ENCODE peak calls at places on chromosome 1, in seven cellular contexts. D is neural progenitor cell, N is SK-N-SH, T is lower lobe of right lung, E is pancreas, Y is left ventricle myocardium inferior, V is fibroblast of lung. O is an unnamed sample.

GRCh38 chr1:37930246-37931142 is 16.4 kb downstream of the INPP5B start:
- DNase-seq in N (no peak), T (peak; percentile 73), D (no peak), E (no peak), Y (peak; percentile 34), V (no peak), O (peak; percentile 77)

GRCh38 chr1:67429011-67429527 is 1.1 kb downstream of the SERBP1 start:
- DNase-seq in N (peak; percentile 32), Y (no peak), E (no peak), D (peak; percentile 24), V (peak; percentile 21), T (no peak), O (peak; percentile 15)

GRCh38 chr1:24871306-24871901 is 58.7 kb downstream of the RUNX3 start:
- DNase-seq in T (no peak), E (no peak), V (no peak), N (no peak), D (no peak), Y (no peak), O (no peak)

GRCh38 chr1:12620142-12620865 is 2.3 kb upstream of the DHRS3 start:
- DNase-seq in V (no peak), E (no peak), T (no peak), N (no peak), D (no peak), Y (no peak), O (no peak)

GRCh38 chr1:24914226-24915069 is 15.6 kb downstream of the RUNX3 start:
- DNase-seq in E (no peak), D (no peak), Y (no peak), T (no peak), V (peak; percentile 37), N (peak; percentile 89), O (no peak)

GRCh38 chr1:247102381-247102780 is 1.8 kb downstream of the ZNF669 start:
- DNase-seq in N (no peak), D (no peak), T (no peak), Y (no peak), V (peak; percentile 58), E (no peak), O (no peak)

GRCh38 chr1:41392528-41392924 is 31.3 kb downstream of the FOXO6 start:
- DNase-seq in N (no peak), D (no peak), V (no peak), T (no peak), E (no peak), Y (no peak), O (no peak)

GRCh38 chr1:228280106-228280901 is 72.5 kb downstream of the OBSCN start:
- DNase-seq in Y (no peak), N (no peak), E (no peak), V (no peak), D (no peak), T (peak; percentile 42), O (no peak)

GRCh38 chr1:153752072-153752471 is 23.1 kb upstream of the SLC27A3 start:
- DNase-seq in Y (no peak), E (no peak), V (no peak), T (no peak), D (no peak), N (no peak), O (no peak)

GRCh38 chr1:168535536-168535935 is 8.3 kb downstream of the XCL2 start:
- DNase-seq in E (no peak), D (no peak), Y (no peak), N (no peak), V (no peak), T (no peak), O (no peak)

GRCh38 chr1:228401782-228402637 is 4.6 kb downstream of the TRIM11 start:
- DNase-seq in T (no peak), E (no peak), N (no peak), Y (no peak), V (no peak), D (no peak), O (no peak)

GRCh38 chr1:217910205-217910604 is 279.1 kb downstream of the SPATA17 start:
- DNase-seq in V (no peak), D (no peak), Y (no peak), T (no peak), N (no peak), E (no peak), O (no peak)

GRCh38 chr1:237709355-237709754 is 181.4 kb downstream of the ZP4 start:
- DNase-seq in E (no peak), N (no peak), D (no peak), T (no peak), Y (no peak), V (no peak), O (no peak)

GRCh38 chr1:32028746-32029145 is 15.1 kb downstream of the KHDRBS1 start:
- DNase-seq in T (no peak), V (no peak), N (no peak), D (no peak), Y (no peak), E (no peak), O (no peak)

GRCh38 chr1:32020338-32020737 is 6.7 kb downstream of the KHDRBS1 start:
- DNase-seq in V (peak; percentile 24), E (no peak), T (no peak), D (no peak), N (no peak), Y (no peak), O (no peak)

GRCh38 chr1:32023351-32023750 is 9.7 kb downstream of the KHDRBS1 start:
- DNase-seq in V (no peak), E (no peak), T (no peak), Y (no peak), D (no peak), N (no peak), O (no peak)

DNA sequence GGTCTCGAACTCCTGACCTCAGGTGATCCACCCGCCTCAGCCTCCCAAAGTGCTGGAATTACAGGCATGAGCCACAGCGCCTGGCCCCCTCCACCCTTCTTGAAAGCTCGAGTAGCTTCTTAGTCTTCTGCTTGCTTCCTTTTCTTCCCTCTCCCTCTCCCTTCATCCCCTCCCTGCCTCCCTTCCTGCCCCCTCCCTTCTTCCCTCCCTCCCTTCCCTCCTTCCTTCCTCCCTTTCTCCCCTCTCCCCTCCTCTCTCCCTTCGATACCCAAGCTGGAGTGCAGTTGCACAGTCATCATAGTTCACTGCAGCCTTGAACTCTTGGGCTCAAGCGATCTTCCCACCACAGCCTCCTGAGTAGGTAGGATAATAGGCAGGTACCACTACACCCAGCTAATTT is 11.8 kb downstream of the KHDRBS1 start:
- DNase-seq in N (no peak), Y (no peak), T (no peak), V (no peak), E (no peak), D (no peak), O (no peak)
- H3K36me3 ChIP-seq in N (peaks cover 72% of the 10 kb centered on the region), Y (peaks cover 8% of the 10 kb centered on the region), T (peaks cover 34% of the 10 kb centered on the region), V (no peaks in the 10 kb centered on the region), E (no peaks in the 10 kb centered on the region), D (peaks cover 9% of the 10 kb centered on the region), O (no peaks in the 10 kb centered on the region)

DNA sequence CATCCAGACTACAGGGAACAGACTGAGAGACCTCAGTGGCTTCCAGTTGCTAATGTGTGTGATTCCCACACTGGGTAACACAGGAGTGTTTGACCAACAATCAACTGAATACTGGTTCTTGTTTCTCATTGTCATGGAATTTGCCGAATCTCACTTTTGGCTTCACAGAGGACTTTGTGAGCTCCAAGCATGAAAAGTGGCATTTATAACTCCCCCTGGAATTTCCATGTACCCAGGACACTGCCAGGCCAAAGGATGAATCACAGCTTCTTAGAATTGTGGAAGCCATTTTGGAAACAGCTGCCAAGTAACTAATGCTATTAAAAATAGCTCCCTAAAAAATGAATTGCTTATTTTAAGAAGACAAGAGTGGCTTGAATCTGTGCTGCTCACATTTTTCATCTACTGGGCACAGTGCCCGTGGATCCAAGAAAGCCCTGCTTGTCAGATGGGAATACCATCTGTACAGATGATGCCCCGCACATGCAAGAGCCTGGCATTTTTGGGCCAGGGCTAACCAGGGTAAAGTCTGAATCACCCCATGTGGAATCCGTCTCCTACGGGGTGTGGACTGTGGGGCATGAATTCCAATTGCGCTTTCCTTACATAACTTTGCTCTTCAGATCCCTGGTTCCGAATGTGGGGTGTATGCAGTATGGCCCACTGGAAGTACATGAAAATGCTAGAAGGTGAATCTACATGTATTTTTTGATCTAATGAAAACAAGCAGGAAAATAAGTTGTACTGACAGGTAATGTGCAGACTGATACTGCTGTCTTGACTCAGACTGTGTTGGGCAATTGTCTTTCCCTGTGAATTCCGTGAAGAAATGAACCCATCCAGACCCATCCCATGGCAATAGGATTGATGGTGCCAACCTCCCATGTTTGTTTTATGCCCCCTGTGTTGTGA is 487.3 kb downstream of the SIPA1L2 start:
- DNase-seq in D (no peak), T (no peak), E (no peak), N (peak; percentile 6), Y (no peak), V (peak; percentile 86), O (peak; percentile 6)
- H3K27ac ChIP-seq in D (no peak overlapping the region), T (no peak overlapping the region), E (no peak overlapping the region), N (peak overlapping the region; percentile 88), Y (peak overlapping the region; percentile 23), V (no peak overlapping the region), O (peak overlapping the region; percentile 51)

GRCh38 chr1:156493749-156494148 is 6.8 kb downstream of the MEF2D start:
- DNase-seq in V (no peak), E (no peak), D (no peak), N (no peak), T (no peak), Y (no peak), O (no peak)

GRCh38 chr1:156492591-156493080 is 7.9 kb downstream of the MEF2D start:
- DNase-seq in Y (peak; percentile 61), T (peak; percentile 64), D (no peak), V (no peak), N (no peak), E (no peak), O (peak; percentile 54)

GRCh38 chr1:156492013-156492590 is 8.5 kb downstream of the MEF2D start:
- DNase-seq in E (no peak), Y (no peak), D (no peak), T (no peak), V (no peak), N (no peak), O (no peak)

GRCh38 chr1:156494309-156494895 is 6.2 kb downstream of the MEF2D start:
- DNase-seq in E (no peak), D (no peak), T (no peak), Y (no peak), V (no peak), N (no peak), O (no peak)

GRCh38 chr1:156493154-156493631 is 7.4 kb downstream of the MEF2D start:
- DNase-seq in N (no peak), V (no peak), Y (no peak), E (peak; percentile 80), T (no peak), D (peak; percentile 55), O (peak; percentile 96)
- H3K36me3 ChIP-seq in N (peaks cover 6% of the 10 kb centered on the region), V (peaks cover 4% of the 10 kb centered on the region), Y (no peaks in the 10 kb centered on the region), E (no peaks in the 10 kb centered on the region), T (peaks cover 22% of the 10 kb centered on the region), D (no peaks in the 10 kb centered on the region), O (no peaks in the 10 kb centered on the region)

GRCh38 chr1:100895540-100896480 is at the start of gene SLC30A7:
- DNase-seq in N (peak; percentile 93), E (peak; percentile 95), V (peak; percentile 86), D (peak; percentile 89), Y (peak; percentile 96), T (peak; percentile 97), O (peak; percentile 96)

GRCh38 chr1:100892554-100892953 is 2.1 kb downstream of the EXTL2 start:
- DNase-seq in E (no peak), D (no peak), V (no peak), Y (no peak), T (no peak), N (no peak), O (no peak)

GRCh38 chr1:100894622-100895539 is at the start of gene EXTL2:
- DNase-seq in V (peak; percentile 70), T (peak; percentile 91), N (peak; percentile 81), D (peak; percentile 92), E (peak; percentile 88), Y (peak; percentile 87), O (peak; percentile 96)

GRCh38 chr1:100891380-100891779 is 3.3 kb downstream of the EXTL2 start:
- DNase-seq in D (no peak), T (no peak), V (no peak), E (no peak), N (no peak), Y (no peak), O (no peak)

GRCh38 chr1:100893718-100894117 is 924 bp downstream of the EXTL2 start:
- DNase-seq in V (no peak), T (no peak), Y (no peak), E (no peak), N (peak; percentile 4), D (no peak), O (no peak)
- H3K27ac ChIP-seq in V (no peak overlapping the region), T (no peak overlapping the region), Y (no peak overlapping the region), E (no peak overlapping the region), N (peak overlapping the region; percentile 96), D (no peak overlapping the region), O (no peak overlapping the region)

O was measured in thyroid gland.